ENCODE peak calls at places on chromosomes 12 and 14, in six cellular contexts. One of them, this sample, is unnamed.

GRCh38 chr12:104164635-104165034 is 26.6 kb upstream of the NFYB start:
- DNase-seq in body of pancreas: no peak
- DNase-seq in PC-3: no peak
- DNase-seq in HFF-Myc: no peak
- DNase-seq in ascending aorta: no peak
- DNase-seq in fibroblast of the aortic adventitia: no peak
- DNase-seq in this sample: no peak

GRCh38 chr14:100067481-100067880 is 2.3 kb downstream of the EVL start:
- DNase-seq in ascending aorta: no peak
- DNase-seq in PC-3: no peak
- DNase-seq in body of pancreas: no peak
- DNase-seq in HFF-Myc: no peak
- DNase-seq in fibroblast of the aortic adventitia: no peak
- DNase-seq in this sample: no peak

GRCh38 chr12:80064269-80064668 is 35.1 kb upstream of the OTOGL start:
- DNase-seq in body of pancreas: no peak
- DNase-seq in fibroblast of the aortic adventitia: no peak
- DNase-seq in HFF-Myc: no peak
- DNase-seq in ascending aorta: no peak
- DNase-seq in PC-3: no peak
- DNase-seq in this sample: peak

GRCh38 chr14:56581041-56581727 is 1.6 kb downstream of the TMEM260 start:
- DNase-seq in fibroblast of the aortic adventitia: no peak
- DNase-seq in PC-3: no peak
- DNase-seq in ascending aorta: no peak
- DNase-seq in body of pancreas: no peak
- DNase-seq in HFF-Myc: no peak
- DNase-seq in this sample: no peak

GRCh38 chr14:105180598-105181528 is at the start of gene NUDT14:
- DNase-seq in PC-3: peak
- DNase-seq in body of pancreas: peak
- DNase-seq in fibroblast of the aortic adventitia: peak
- DNase-seq in HFF-Myc: no peak
- DNase-seq in ascending aorta: peak
- DNase-seq in this sample: peak

GRCh38 chr12:69396041-69396440 is 36.5 kb downstream of the YEATS4 start:
- DNase-seq in HFF-Myc: no peak
- DNase-seq in body of pancreas: no peak
- DNase-seq in ascending aorta: no peak
- DNase-seq in fibroblast of the aortic adventitia: no peak
- DNase-seq in PC-3: no peak
- DNase-seq in this sample: no peak

GRCh38 chr14:35879141-35879648 is 53.1 kb downstream of the BRMS1L start:
- DNase-seq in HFF-Myc: no peak
- DNase-seq in ascending aorta: no peak
- DNase-seq in fibroblast of the aortic adventitia: peak
- DNase-seq in body of pancreas: no peak
- DNase-seq in PC-3: no peak
- DNase-seq in this sample: peak

GRCh38 chr12:71710276-71711125 is 24.6 kb downstream of the TMEM19 start:
- DNase-seq in body of pancreas: no peak
- DNase-seq in PC-3: peak
- DNase-seq in fibroblast of the aortic adventitia: peak
- DNase-seq in HFF-Myc: peak
- DNase-seq in ascending aorta: no peak
- DNase-seq in this sample: peak

GRCh38 chr12:106211973-106212372 is 35.8 kb downstream of the CKAP4 start:
- DNase-seq in body of pancreas: no peak
- DNase-seq in ascending aorta: no peak
- DNase-seq in fibroblast of the aortic adventitia: no peak
- DNase-seq in PC-3: no peak
- DNase-seq in HFF-Myc: no peak
- DNase-seq in this sample: no peak

GRCh38 chr14:22812744-22813143 is 2.5 kb downstream of the SLC7A7 start:
- DNase-seq in body of pancreas: no peak
- DNase-seq in fibroblast of the aortic adventitia: no peak
- DNase-seq in PC-3: no peak
- DNase-seq in ascending aorta: no peak
- DNase-seq in HFF-Myc: no peak
- DNase-seq in this sample: no peak
- TF ChIP-seq CTCF in body of pancreas: no peak
- TF ChIP-seq CTCF in fibroblast of the aortic adventitia: no peak
- TF ChIP-seq CTCF in PC-3: no peak
- TF ChIP-seq CTCF in ascending aorta: no peak
- TF ChIP-seq CTCF in HFF-Myc: no peak
- TF ChIP-seq CTCF in this sample: no peak

DNA sequence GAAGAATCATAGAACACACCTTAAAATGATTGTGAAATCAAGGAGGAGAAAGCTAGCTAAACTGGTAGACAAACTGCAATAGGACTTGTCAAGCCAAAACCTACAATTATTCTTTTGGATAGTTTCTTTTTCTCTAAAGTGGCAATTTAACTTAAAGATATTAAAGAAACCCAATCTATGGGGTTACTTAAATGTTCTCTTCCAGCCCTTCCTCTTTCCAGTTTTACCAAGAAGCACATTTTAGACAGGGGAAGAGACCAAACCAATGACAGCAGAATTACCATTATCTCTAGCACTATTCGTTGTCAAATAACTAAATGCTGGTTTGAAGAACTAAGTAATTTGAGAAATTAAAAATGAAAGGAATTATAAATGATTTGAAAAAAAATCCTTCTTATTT is 732 bp upstream of the SLC16A7 start:
- DNase-seq in ascending aorta: no peak
- DNase-seq in PC-3: no peak
- DNase-seq in HFF-Myc: no peak
- DNase-seq in body of pancreas: no peak
- DNase-seq in fibroblast of the aortic adventitia: peak
- DNase-seq in this sample: no peak
- H3K4me3 ChIP-seq in ascending aorta: peak
- H3K4me3 ChIP-seq in PC-3: peak
- H3K4me3 ChIP-seq in HFF-Myc: peak
- H3K4me3 ChIP-seq in body of pancreas: no peak
- H3K4me3 ChIP-seq in fibroblast of the aortic adventitia: peak
- H3K4me3 ChIP-seq in this sample: peak

GRCh38 chr14:23006544-23007419 is 3.2 kb downstream of the C14orf93 start:
- DNase-seq in HFF-Myc: peak
- DNase-seq in ascending aorta: peak
- DNase-seq in body of pancreas: peak
- DNase-seq in PC-3: peak
- DNase-seq in fibroblast of the aortic adventitia: peak
- DNase-seq in this sample: peak
- TF ChIP-seq CTCF in HFF-Myc: peak
- TF ChIP-seq CTCF in ascending aorta: peak
- TF ChIP-seq CTCF in body of pancreas: no peak
- TF ChIP-seq CTCF in PC-3: peak
- TF ChIP-seq CTCF in fibroblast of the aortic adventitia: peak
- TF ChIP-seq CTCF in this sample: peak

DNA sequence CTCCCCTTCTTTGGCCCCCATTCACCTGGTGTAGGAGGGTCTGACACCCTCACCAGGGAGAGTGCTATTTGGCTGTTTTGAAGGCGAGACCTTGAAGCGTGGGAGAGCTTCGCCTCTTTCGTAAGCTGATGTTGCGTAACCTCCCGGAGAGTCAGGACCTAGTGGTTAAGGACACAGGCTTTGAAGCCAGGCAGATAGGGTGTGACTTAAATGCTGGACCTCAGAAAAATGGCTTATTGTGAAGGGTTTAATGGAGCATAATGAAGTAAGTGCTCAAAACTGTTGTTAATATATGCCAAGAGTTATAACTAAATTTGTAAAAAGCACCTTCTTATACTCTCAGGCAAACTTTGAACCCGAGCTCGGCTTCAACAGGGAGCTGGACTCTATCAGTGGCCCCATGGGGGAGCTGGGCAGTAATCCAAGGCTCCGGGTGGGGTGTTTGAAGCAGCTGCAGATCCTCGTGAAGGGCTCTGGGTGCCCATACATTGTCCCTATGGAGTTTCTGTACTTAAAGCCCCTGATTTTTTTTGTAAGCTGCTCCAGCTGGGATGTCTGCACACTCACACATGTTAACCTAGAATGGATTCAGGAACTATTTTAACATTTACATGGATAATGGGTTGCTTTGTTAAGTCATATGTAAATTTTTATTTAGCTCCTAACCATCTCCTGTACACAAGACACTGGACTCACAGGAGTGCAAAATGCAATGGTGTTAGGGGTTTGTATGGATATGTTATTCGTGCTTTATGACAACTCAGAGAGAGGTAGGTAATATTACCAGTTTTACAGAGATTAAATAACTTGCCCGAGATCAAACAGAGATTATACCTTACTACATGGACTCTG is 26.0 kb downstream of the PPFIBP1 start:
- DNase-seq in body of pancreas: peak
- DNase-seq in fibroblast of the aortic adventitia: peak
- DNase-seq in PC-3: peak
- DNase-seq in ascending aorta: peak
- DNase-seq in HFF-Myc: peak
- DNase-seq in this sample: peak
- H3K4me3 ChIP-seq in body of pancreas: no peak
- H3K4me3 ChIP-seq in fibroblast of the aortic adventitia: peak
- H3K4me3 ChIP-seq in PC-3: peak
- H3K4me3 ChIP-seq in ascending aorta: peak
- H3K4me3 ChIP-seq in HFF-Myc: no peak
- H3K4me3 ChIP-seq in this sample: peak

GRCh38 chr12:113634982-113635381 is 163.3 kb upstream of the LHX5 start:
- DNase-seq in body of pancreas: no peak
- DNase-seq in HFF-Myc: no peak
- DNase-seq in fibroblast of the aortic adventitia: no peak
- DNase-seq in ascending aorta: no peak
- DNase-seq in PC-3: no peak
- DNase-seq in this sample: no peak
- TF ChIP-seq CTCF in body of pancreas: no peak
- TF ChIP-seq CTCF in HFF-Myc: no peak
- TF ChIP-seq CTCF in fibroblast of the aortic adventitia: no peak
- TF ChIP-seq CTCF in ascending aorta: no peak
- TF ChIP-seq CTCF in PC-3: no peak
- TF ChIP-seq CTCF in this sample: no peak

GRCh38 chr12:6944381-6945186 is 762 bp downstream of the C12orf57 start:
- DNase-seq in body of pancreas: peak
- DNase-seq in HFF-Myc: no peak
- DNase-seq in PC-3: peak
- DNase-seq in fibroblast of the aortic adventitia: peak
- DNase-seq in ascending aorta: peak
- DNase-seq in this sample: peak

GRCh38 chr12:6946033-6946919 is 2.5 kb downstream of the C12orf57 start:
- DNase-seq in PC-3: peak
- DNase-seq in fibroblast of the aortic adventitia: no peak
- DNase-seq in HFF-Myc: no peak
- DNase-seq in body of pancreas: peak
- DNase-seq in ascending aorta: peak
- DNase-seq in this sample: no peak

GRCh38 chr12:6946920-6947374 is 3.1 kb downstream of the C12orf57 start:
- DNase-seq in HFF-Myc: no peak
- DNase-seq in PC-3: no peak
- DNase-seq in fibroblast of the aortic adventitia: no peak
- DNase-seq in ascending aorta: no peak
- DNase-seq in body of pancreas: no peak
- DNase-seq in this sample: no peak

GRCh38 chr12:6943719-6944380 is at the start of the genes C12orf57 and RNU7-1:
- DNase-seq in HFF-Myc: peak
- DNase-seq in body of pancreas: peak
- DNase-seq in ascending aorta: peak
- DNase-seq in fibroblast of the aortic adventitia: no peak
- DNase-seq in PC-3: peak
- DNase-seq in this sample: peak

DNA sequence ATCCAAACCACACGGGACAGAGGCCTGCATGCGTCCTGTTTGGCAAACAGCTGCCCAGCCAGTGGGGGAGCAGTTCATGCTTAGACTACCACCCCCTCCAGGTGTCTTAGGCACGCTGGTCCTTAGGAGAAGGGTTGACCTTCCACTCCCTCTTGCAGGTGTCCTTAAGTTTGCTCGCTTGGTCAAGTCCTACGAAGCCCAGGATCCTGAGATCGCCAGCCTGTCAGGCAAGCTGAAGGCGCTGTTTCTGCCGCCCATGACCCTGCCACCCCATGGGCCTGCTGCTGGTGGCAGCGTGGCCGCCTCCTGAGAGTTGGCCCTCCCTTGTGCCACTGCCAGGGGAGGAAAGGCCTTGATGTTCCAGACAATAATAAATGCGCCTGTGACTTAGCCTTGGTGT is 1.8 kb downstream of the C12orf57 start:
- DNase-seq in body of pancreas: no peak
- DNase-seq in PC-3: no peak
- DNase-seq in fibroblast of the aortic adventitia: no peak
- DNase-seq in ascending aorta: no peak
- DNase-seq in HFF-Myc: no peak
- DNase-seq in this sample: no peak
- H3K4me3 ChIP-seq in body of pancreas: no peak
- H3K4me3 ChIP-seq in PC-3: peak
- H3K4me3 ChIP-seq in fibroblast of the aortic adventitia: peak
- H3K4me3 ChIP-seq in ascending aorta: peak
- H3K4me3 ChIP-seq in HFF-Myc: peak
- H3K4me3 ChIP-seq in this sample: no peak